ENCODE peak calls at places on chromosomes 6 and 20, in seven cellular contexts. One of them, this sample, is unnamed.

GRCh38 chr20:16158090-16158975 is 414.9 kb downstream of the KIF16B start:
- DNase-seq in neural crest cell: no peak
- DNase-seq in nephron progenitor cell: no peak
- DNase-seq in A549: no peak
- DNase-seq in ELF-1: peak
- DNase-seq in NCI-H524: no peak
- DNase-seq in GM03348: no peak
- DNase-seq in this sample: peak

GRCh38 chr6:136921521-136921935 is 573 bp upstream of the SLC35D3 start:
- DNase-seq in neural crest cell: peak
- DNase-seq in nephron progenitor cell: peak
- DNase-seq in A549: no peak
- DNase-seq in ELF-1: peak
- DNase-seq in NCI-H524: no peak
- DNase-seq in GM03348: peak
- DNase-seq in this sample: peak

GRCh38 chr6:137862419-137863125 is 4.5 kb upstream of the TNFAIP3 start:
- DNase-seq in neural crest cell: no peak
- DNase-seq in nephron progenitor cell: no peak
- DNase-seq in A549: no peak
- DNase-seq in ELF-1: no peak
- DNase-seq in NCI-H524: no peak
- DNase-seq in GM03348: no peak
- DNase-seq in this sample: peak

GRCh38 chr6:87340230-87340629 is 4.4 kb upstream of the C6orf163 start:
- DNase-seq in neural crest cell: no peak
- DNase-seq in nephron progenitor cell: no peak
- DNase-seq in A549: no peak
- DNase-seq in ELF-1: no peak
- DNase-seq in NCI-H524: no peak
- DNase-seq in GM03348: no peak
- DNase-seq in this sample: peak

GRCh38 chr6:117992856-117993255 is 85.8 kb downstream of the SLC35F1 start:
- DNase-seq in neural crest cell: no peak
- DNase-seq in nephron progenitor cell: no peak
- DNase-seq in A549: no peak
- DNase-seq in ELF-1: no peak
- DNase-seq in NCI-H524: peak
- DNase-seq in GM03348: no peak
- DNase-seq in this sample: peak

GRCh38 chr20:8709627-8710026 is 359.3 kb upstream of the PLCB4 start:
- DNase-seq in neural crest cell: no peak
- DNase-seq in nephron progenitor cell: no peak
- DNase-seq in A549: no peak
- DNase-seq in ELF-1: no peak
- DNase-seq in NCI-H524: no peak
- DNase-seq in GM03348: peak
- DNase-seq in this sample: no peak

GRCh38 chr20:22525069-22525820 is 59.1 kb downstream of the FOXA2 start:
- DNase-seq in neural crest cell: no peak
- DNase-seq in nephron progenitor cell: no peak
- DNase-seq in A549: no peak
- DNase-seq in ELF-1: no peak
- DNase-seq in NCI-H524: no peak
- DNase-seq in GM03348: no peak
- DNase-seq in this sample: no peak

GRCh38 chr6:20540683-20541082 is 6.4 kb downstream of the CDKAL1 start:
- DNase-seq in neural crest cell: no peak
- DNase-seq in nephron progenitor cell: no peak
- DNase-seq in A549: no peak
- DNase-seq in ELF-1: no peak
- DNase-seq in NCI-H524: no peak
- DNase-seq in GM03348: no peak
- DNase-seq in this sample: peak

GRCh38 chr6:45728674-45729073 is 287.0 kb downstream of the CLIC5 start:
- DNase-seq in neural crest cell: no peak
- DNase-seq in nephron progenitor cell: no peak
- DNase-seq in A549: no peak
- DNase-seq in ELF-1: no peak
- DNase-seq in NCI-H524: no peak
- DNase-seq in GM03348: peak
- DNase-seq in this sample: peak

GRCh38 chr6:153058291-153058690 is 55.8 kb upstream of the MTRF1L start:
- DNase-seq in neural crest cell: no peak
- DNase-seq in nephron progenitor cell: no peak
- DNase-seq in A549: no peak
- DNase-seq in ELF-1: no peak
- DNase-seq in NCI-H524: no peak
- DNase-seq in GM03348: no peak
- DNase-seq in this sample: no peak

GRCh38 chr6:73870907-73871306 is 174.9 kb downstream of the CD109 start:
- DNase-seq in neural crest cell: no peak
- DNase-seq in nephron progenitor cell: no peak
- DNase-seq in A549: no peak
- DNase-seq in ELF-1: peak
- DNase-seq in NCI-H524: no peak
- DNase-seq in GM03348: no peak
- DNase-seq in this sample: no peak

GRCh38 chr6:159988983-159989454 is 20.1 kb downstream of the IGF2R start:
- DNase-seq in neural crest cell: no peak
- DNase-seq in nephron progenitor cell: no peak
- DNase-seq in A549: no peak
- DNase-seq in ELF-1: no peak
- DNase-seq in NCI-H524: no peak
- DNase-seq in GM03348: peak
- DNase-seq in this sample: no peak

GRCh38 chr6:24554474-24554873 is 59.7 kb downstream of the ALDH5A1 start:
- DNase-seq in neural crest cell: no peak
- DNase-seq in nephron progenitor cell: no peak
- DNase-seq in A549: no peak
- DNase-seq in ELF-1: no peak
- DNase-seq in NCI-H524: no peak
- DNase-seq in GM03348: no peak
- DNase-seq in this sample: no peak

GRCh38 chr6:3808189-3808588 is 41.0 kb upstream of the FAM50B start:
- DNase-seq in neural crest cell: no peak
- DNase-seq in nephron progenitor cell: no peak
- DNase-seq in A549: no peak
- DNase-seq in ELF-1: no peak
- DNase-seq in NCI-H524: no peak
- DNase-seq in GM03348: peak
- DNase-seq in this sample: no peak

GRCh38 chr6:16524380-16524707 is 236.9 kb downstream of the ATXN1 start:
- DNase-seq in neural crest cell: no peak
- DNase-seq in nephron progenitor cell: no peak
- DNase-seq in A549: no peak
- DNase-seq in ELF-1: no peak
- DNase-seq in NCI-H524: no peak
- DNase-seq in GM03348: peak
- DNase-seq in this sample: no peak

GRCh38 chr6:131950767-131951575 is at the start of gene CCN2:
- DNase-seq in neural crest cell: peak
- DNase-seq in nephron progenitor cell: peak
- DNase-seq in A549: peak
- DNase-seq in ELF-1: peak
- DNase-seq in NCI-H524: peak
- DNase-seq in GM03348: peak
- DNase-seq in this sample: peak

GRCh38 chr20:408843-409696 is 971 bp downstream of the RBCK1 start:
- DNase-seq in neural crest cell: no peak
- DNase-seq in nephron progenitor cell: no peak
- DNase-seq in A549: no peak
- DNase-seq in ELF-1: no peak
- DNase-seq in NCI-H524: no peak
- DNase-seq in GM03348: no peak
- DNase-seq in this sample: no peak

GRCh38 chr6:82145926-82146452 is 101.6 kb downstream of the IBTK start:
- DNase-seq in neural crest cell: no peak
- DNase-seq in nephron progenitor cell: no peak
- DNase-seq in A549: no peak
- DNase-seq in ELF-1: no peak
- DNase-seq in NCI-H524: no peak
- DNase-seq in GM03348: no peak
- DNase-seq in this sample: no peak

This sample was measured in left kidney.